ENCODE peak calls at places on chromosomes 3 and 15, in ten cellular contexts. R is thoracic aorta; V is GM06990; T is activated naive CD4-positive, alpha-beta T cell treated with Interleukin-2 at 50 U/mL for 16 hours; E is stimulated activated CD4-positive, alpha-beta T cell treated with anti-CD3 and anti-CD28 coated beads, Interleukin-4, amount 100 ng/mL, for 1 hour; I is activated T-cell treated with anti-CD3 and anti-CD28 coated beads for 1 hour; K is Kasumi-1; H is T47D; J is mucosa of descending colon; N is GM12891. G is an unnamed sample.

GRCh38 chr3:197680955-197681521 is 55.7 kb downstream of the RUBCN start:
- DNase-seq in K (no peak), E (no peak), V (no peak), I (no peak), N (no peak), R (no peak), J (no peak), T (no peak), H (no peak), G (no peak)

GRCh38 chr3:123640311-123641083 is 55.6 kb upstream of the HACD2 start:
- DNase-seq in J (no peak), N (no peak), K (no peak), T (no peak), E (no peak), R (no peak), H (peak; percentile 51), I (no peak), V (no peak), G (no peak)

GRCh38 chr3:127417709-127418559 is 130.1 kb upstream of the PRR20G start:
- DNase-seq in K (no peak), T (no peak), J (no peak), H (no peak), R (no peak), N (no peak), E (no peak), V (no peak), I (no peak), G (no peak)

GRCh38 chr3:192445768-192446644 is 281.3 kb downstream of the FGF12 start:
- DNase-seq in H (no peak), K (no peak), I (no peak), E (no peak), J (no peak), R (no peak), T (no peak), N (no peak), V (no peak), G (no peak)

GRCh38 chr15:40930430-40931299 is 1.5 kb downstream of the DLL4 start:
- DNase-seq in E (peak; percentile 60), N (no peak), T (peak; percentile 49), R (no peak), K (peak; percentile 20), H (peak; percentile 57), J (peak; percentile 79), I (peak; percentile 39), V (peak; percentile 68), G (peak; percentile 27)

GRCh38 chr15:85753791-85754452 is 40.8 kb downstream of the KLHL25 start:
- DNase-seq in I (no peak), H (no peak), R (no peak), J (no peak), E (no peak), N (no peak), K (no peak), T (no peak), V (no peak), G (no peak)

GRCh38 chr15:57234156-57234555 is 142.1 kb upstream of the CGNL1 start:
- DNase-seq in E (no peak), I (no peak), V (no peak), N (no peak), H (no peak), K (no peak), R (no peak), T (no peak), J (no peak), G (no peak)

GRCh38 chr15:72112111-72112510 is 5.8 kb downstream of the MYO9A start:
- DNase-seq in E (no peak), N (no peak), V (no peak), T (no peak), K (no peak), J (no peak), I (no peak), H (no peak), R (no peak), G (no peak)

GRCh38 chr3:54936561-54936960 is 8.7 kb upstream of the LRTM1 start:
- DNase-seq in I (no peak), E (no peak), J (no peak), K (no peak), V (no peak), T (no peak), N (no peak), H (no peak), R (no peak), G (no peak)

GRCh38 chr3:22916933-22917332 is 286.2 kb upstream of the UBE2E2 start:
- DNase-seq in T (no peak), I (no peak), H (no peak), J (no peak), V (no peak), E (no peak), N (no peak), K (no peak), R (no peak), G (no peak)

GRCh38 chr3:69408989-69409388 is 23.1 kb upstream of the FRMD4B start:
- DNase-seq in N (no peak), I (no peak), R (no peak), J (no peak), K (no peak), H (no peak), V (no peak), E (no peak), T (no peak), G (no peak)

GRCh38 chr3:106215047-106215446 is 346.2 kb upstream of the CBLB start:
- DNase-seq in R (no peak), E (peak; percentile 7), N (no peak), I (no peak), V (no peak), J (no peak), K (no peak), T (peak; percentile 36), H (no peak), G (no peak)

GRCh38 chr3:43699864-43700263 is 9.1 kb downstream of the ABHD5 start:
- DNase-seq in K (peak; percentile 31), N (peak; percentile 7), V (peak; percentile 24), T (no peak), I (no peak), H (peak; percentile 79), R (no peak), E (no peak), J (no peak), G (no peak)